ENCODE peak calls at places on chromosomes 7 and 10, in eight cellular contexts. One of them, this sample, is unnamed.

GRCh38 chr7:131621652-131622051 is 65.2 kb upstream of the PODXL start:
- DNase-seq in CD8-positive, alpha-beta memory T cell: no peak
- DNase-seq in GM19239: no peak
- DNase-seq in left ventricle myocardium inferior: no peak
- DNase-seq in stimulated activated CD4-positive, alpha-beta T cell treated with anti-CD3 and anti-CD28 coated beads, Interleukin-4, amount 100 ng/mL, for 4 hours: no peak
- DNase-seq in fibroblast of the conjunctiva: no peak
- DNase-seq in upper lobe of right lung: no peak
- DNase-seq in SK-N-MC: no peak
- DNase-seq in this sample: no peak

GRCh38 chr7:27434729-27435400 is 192.3 kb downstream of the EVX1 start:
- DNase-seq in CD8-positive, alpha-beta memory T cell: no peak
- DNase-seq in left ventricle myocardium inferior: no peak
- DNase-seq in upper lobe of right lung: no peak
- DNase-seq in stimulated activated CD4-positive, alpha-beta T cell treated with anti-CD3 and anti-CD28 coated beads, Interleukin-4, amount 100 ng/mL, for 4 hours: no peak
- DNase-seq in GM19239: no peak
- DNase-seq in SK-N-MC: no peak
- DNase-seq in fibroblast of the conjunctiva: no peak
- DNase-seq in this sample: no peak

GRCh38 chr7:98222533-98223195 is 11.4 kb downstream of the BHLHA15 start:
- DNase-seq in left ventricle myocardium inferior: peak; percentile 9
- DNase-seq in upper lobe of right lung: peak; percentile 63
- DNase-seq in fibroblast of the conjunctiva: no peak
- DNase-seq in stimulated activated CD4-positive, alpha-beta T cell treated with anti-CD3 and anti-CD28 coated beads, Interleukin-4, amount 100 ng/mL, for 4 hours: no peak
- DNase-seq in SK-N-MC: no peak
- DNase-seq in CD8-positive, alpha-beta memory T cell: no peak
- DNase-seq in GM19239: no peak
- DNase-seq in this sample: no peak

GRCh38 chr10:102646610-102647432 is 2.5 kb downstream of the TRIM8 start:
- DNase-seq in left ventricle myocardium inferior: no peak
- DNase-seq in CD8-positive, alpha-beta memory T cell: peak; percentile 33
- DNase-seq in fibroblast of the conjunctiva: peak; percentile 43
- DNase-seq in SK-N-MC: no peak
- DNase-seq in GM19239: no peak
- DNase-seq in stimulated activated CD4-positive, alpha-beta T cell treated with anti-CD3 and anti-CD28 coated beads, Interleukin-4, amount 100 ng/mL, for 4 hours: peak; percentile 26
- DNase-seq in upper lobe of right lung: peak; percentile 85
- DNase-seq in this sample: peak; percentile 48

GRCh38 chr7:91020611-91021385 is 243.4 kb upstream of the FZD1 start:
- DNase-seq in stimulated activated CD4-positive, alpha-beta T cell treated with anti-CD3 and anti-CD28 coated beads, Interleukin-4, amount 100 ng/mL, for 4 hours: no peak
- DNase-seq in SK-N-MC: no peak
- DNase-seq in fibroblast of the conjunctiva: no peak
- DNase-seq in GM19239: no peak
- DNase-seq in CD8-positive, alpha-beta memory T cell: no peak
- DNase-seq in upper lobe of right lung: no peak
- DNase-seq in left ventricle myocardium inferior: no peak
- DNase-seq in this sample: no peak

GRCh38 chr7:12456506-12456905 is 52.8 kb upstream of the VWDE start:
- DNase-seq in upper lobe of right lung: no peak
- DNase-seq in SK-N-MC: no peak
- DNase-seq in GM19239: no peak
- DNase-seq in fibroblast of the conjunctiva: no peak
- DNase-seq in CD8-positive, alpha-beta memory T cell: no peak
- DNase-seq in stimulated activated CD4-positive, alpha-beta T cell treated with anti-CD3 and anti-CD28 coated beads, Interleukin-4, amount 100 ng/mL, for 4 hours: no peak
- DNase-seq in left ventricle myocardium inferior: no peak
- DNase-seq in this sample: peak; percentile 71

GRCh38 chr7:145313601-145314000 is 477.7 kb upstream of the TPK1 start:
- DNase-seq in left ventricle myocardium inferior: no peak
- DNase-seq in stimulated activated CD4-positive, alpha-beta T cell treated with anti-CD3 and anti-CD28 coated beads, Interleukin-4, amount 100 ng/mL, for 4 hours: no peak
- DNase-seq in fibroblast of the conjunctiva: peak; percentile 31
- DNase-seq in SK-N-MC: no peak
- DNase-seq in GM19239: no peak
- DNase-seq in CD8-positive, alpha-beta memory T cell: no peak
- DNase-seq in upper lobe of right lung: no peak
- DNase-seq in this sample: no peak

GRCh38 chr7:139046143-139046542 is 10.3 kb upstream of the ZC3HAV1L start:
- DNase-seq in GM19239: no peak
- DNase-seq in fibroblast of the conjunctiva: no peak
- DNase-seq in left ventricle myocardium inferior: no peak
- DNase-seq in upper lobe of right lung: no peak
- DNase-seq in SK-N-MC: no peak
- DNase-seq in CD8-positive, alpha-beta memory T cell: no peak
- DNase-seq in stimulated activated CD4-positive, alpha-beta T cell treated with anti-CD3 and anti-CD28 coated beads, Interleukin-4, amount 100 ng/mL, for 4 hours: no peak
- DNase-seq in this sample: peak; percentile 17

GRCh38 chr7:116697152-116697551 is 25.2 kb downstream of the MET start:
- DNase-seq in fibroblast of the conjunctiva: no peak
- DNase-seq in CD8-positive, alpha-beta memory T cell: no peak
- DNase-seq in left ventricle myocardium inferior: no peak
- DNase-seq in upper lobe of right lung: no peak
- DNase-seq in GM19239: no peak
- DNase-seq in SK-N-MC: no peak
- DNase-seq in stimulated activated CD4-positive, alpha-beta T cell treated with anti-CD3 and anti-CD28 coated beads, Interleukin-4, amount 100 ng/mL, for 4 hours: no peak
- DNase-seq in this sample: no peak

GRCh38 chr10:113221756-113222168 is 271.7 kb downstream of the TCF7L2 start:
- DNase-seq in fibroblast of the conjunctiva: no peak
- DNase-seq in stimulated activated CD4-positive, alpha-beta T cell treated with anti-CD3 and anti-CD28 coated beads, Interleukin-4, amount 100 ng/mL, for 4 hours: no peak
- DNase-seq in SK-N-MC: no peak
- DNase-seq in CD8-positive, alpha-beta memory T cell: no peak
- DNase-seq in left ventricle myocardium inferior: no peak
- DNase-seq in upper lobe of right lung: no peak
- DNase-seq in GM19239: no peak
- DNase-seq in this sample: peak; percentile 83

GRCh38 chr10:102644066-102644645 is at the start of gene TRIM8:
- DNase-seq in CD8-positive, alpha-beta memory T cell: peak; percentile 65
- DNase-seq in SK-N-MC: no peak
- DNase-seq in left ventricle myocardium inferior: peak; percentile 53
- DNase-seq in fibroblast of the conjunctiva: no peak
- DNase-seq in upper lobe of right lung: peak; percentile 82
- DNase-seq in stimulated activated CD4-positive, alpha-beta T cell treated with anti-CD3 and anti-CD28 coated beads, Interleukin-4, amount 100 ng/mL, for 4 hours: peak; percentile 63
- DNase-seq in GM19239: no peak
- DNase-seq in this sample: peak; percentile 80

GRCh38 chr10:97494863-97495506 is 3.2 kb downstream of the MMS19 start:
- DNase-seq in upper lobe of right lung: no peak
- DNase-seq in stimulated activated CD4-positive, alpha-beta T cell treated with anti-CD3 and anti-CD28 coated beads, Interleukin-4, amount 100 ng/mL, for 4 hours: no peak
- DNase-seq in CD8-positive, alpha-beta memory T cell: no peak
- DNase-seq in GM19239: no peak
- DNase-seq in fibroblast of the conjunctiva: no peak
- DNase-seq in SK-N-MC: no peak
- DNase-seq in left ventricle myocardium inferior: no peak
- DNase-seq in this sample: peak; percentile 21

GRCh38 chr7:36820527-36821170 is 96.4 kb upstream of the AOAH start:
- DNase-seq in left ventricle myocardium inferior: no peak
- DNase-seq in GM19239: no peak
- DNase-seq in SK-N-MC: no peak
- DNase-seq in stimulated activated CD4-positive, alpha-beta T cell treated with anti-CD3 and anti-CD28 coated beads, Interleukin-4, amount 100 ng/mL, for 4 hours: no peak
- DNase-seq in upper lobe of right lung: no peak
- DNase-seq in CD8-positive, alpha-beta memory T cell: no peak
- DNase-seq in fibroblast of the conjunctiva: no peak
- DNase-seq in this sample: no peak

GRCh38 chr7:36072620-36073019 is 80.4 kb upstream of the EEPD1 start:
- DNase-seq in left ventricle myocardium inferior: no peak
- DNase-seq in fibroblast of the conjunctiva: no peak
- DNase-seq in GM19239: no peak
- DNase-seq in CD8-positive, alpha-beta memory T cell: no peak
- DNase-seq in SK-N-MC: no peak
- DNase-seq in stimulated activated CD4-positive, alpha-beta T cell treated with anti-CD3 and anti-CD28 coated beads, Interleukin-4, amount 100 ng/mL, for 4 hours: no peak
- DNase-seq in upper lobe of right lung: no peak
- DNase-seq in this sample: no peak

GRCh38 chr7:82859106-82859850 is 303.4 kb downstream of the PCLO start:
- DNase-seq in left ventricle myocardium inferior: no peak
- DNase-seq in upper lobe of right lung: no peak
- DNase-seq in stimulated activated CD4-positive, alpha-beta T cell treated with anti-CD3 and anti-CD28 coated beads, Interleukin-4, amount 100 ng/mL, for 4 hours: no peak
- DNase-seq in GM19239: no peak
- DNase-seq in fibroblast of the conjunctiva: no peak
- DNase-seq in CD8-positive, alpha-beta memory T cell: no peak
- DNase-seq in SK-N-MC: no peak
- DNase-seq in this sample: peak; percentile 3

GRCh38 chr10:124306520-124306919 is 112.2 kb downstream of the OAT start:
- DNase-seq in stimulated activated CD4-positive, alpha-beta T cell treated with anti-CD3 and anti-CD28 coated beads, Interleukin-4, amount 100 ng/mL, for 4 hours: no peak
- DNase-seq in CD8-positive, alpha-beta memory T cell: no peak
- DNase-seq in GM19239: no peak
- DNase-seq in fibroblast of the conjunctiva: no peak
- DNase-seq in upper lobe of right lung: no peak
- DNase-seq in SK-N-MC: no peak
- DNase-seq in left ventricle myocardium inferior: no peak
- DNase-seq in this sample: no peak

GRCh38 chr10:73159038-73159648 is 8.7 kb downstream of the ECD start:
- DNase-seq in fibroblast of the conjunctiva: peak; percentile 31
- DNase-seq in upper lobe of right lung: no peak
- DNase-seq in stimulated activated CD4-positive, alpha-beta T cell treated with anti-CD3 and anti-CD28 coated beads, Interleukin-4, amount 100 ng/mL, for 4 hours: peak; percentile 39
- DNase-seq in CD8-positive, alpha-beta memory T cell: peak; percentile 50
- DNase-seq in left ventricle myocardium inferior: no peak
- DNase-seq in GM19239: no peak
- DNase-seq in SK-N-MC: no peak
- DNase-seq in this sample: peak; percentile 68

GRCh38 chr7:112135815-112136706 is 70.1 kb downstream of the DOCK4 start:
- DNase-seq in CD8-positive, alpha-beta memory T cell: no peak
- DNase-seq in left ventricle myocardium inferior: no peak
- DNase-seq in upper lobe of right lung: no peak
- DNase-seq in SK-N-MC: no peak
- DNase-seq in fibroblast of the conjunctiva: no peak
- DNase-seq in stimulated activated CD4-positive, alpha-beta T cell treated with anti-CD3 and anti-CD28 coated beads, Interleukin-4, amount 100 ng/mL, for 4 hours: no peak
- DNase-seq in GM19239: no peak
- DNase-seq in this sample: no peak

GRCh38 chr7:10688544-10688943 is 285.1 kb upstream of the PHF14 start:
- DNase-seq in upper lobe of right lung: no peak
- DNase-seq in left ventricle myocardium inferior: no peak
- DNase-seq in CD8-positive, alpha-beta memory T cell: no peak
- DNase-seq in fibroblast of the conjunctiva: no peak
- DNase-seq in SK-N-MC: no peak
- DNase-seq in GM19239: no peak
- DNase-seq in stimulated activated CD4-positive, alpha-beta T cell treated with anti-CD3 and anti-CD28 coated beads, Interleukin-4, amount 100 ng/mL, for 4 hours: no peak
- DNase-seq in this sample: no peak

GRCh38 chr10:123150986-123151738 is 3.0 kb upstream of the BUB3 start:
- DNase-seq in GM19239: no peak
- DNase-seq in fibroblast of the conjunctiva: no peak
- DNase-seq in stimulated activated CD4-positive, alpha-beta T cell treated with anti-CD3 and anti-CD28 coated beads, Interleukin-4, amount 100 ng/mL, for 4 hours: no peak
- DNase-seq in upper lobe of right lung: peak; percentile 70
- DNase-seq in CD8-positive, alpha-beta memory T cell: no peak
- DNase-seq in SK-N-MC: no peak
- DNase-seq in left ventricle myocardium inferior: no peak
- DNase-seq in this sample: no peak

GRCh38 chr7:101848168-101848951 is 30.9 kb downstream of the CUX1 start:
- DNase-seq in left ventricle myocardium inferior: no peak
- DNase-seq in GM19239: no peak
- DNase-seq in SK-N-MC: no peak
- DNase-seq in upper lobe of right lung: no peak
- DNase-seq in stimulated activated CD4-positive, alpha-beta T cell treated with anti-CD3 and anti-CD28 coated beads, Interleukin-4, amount 100 ng/mL, for 4 hours: no peak
- DNase-seq in fibroblast of the conjunctiva: no peak
- DNase-seq in CD8-positive, alpha-beta memory T cell: no peak
- DNase-seq in this sample: no peak

GRCh38 chr7:5591547-5591899 is 167.9 kb upstream of the TNRC18 start:
- DNase-seq in left ventricle myocardium inferior: no peak
- DNase-seq in fibroblast of the conjunctiva: no peak
- DNase-seq in SK-N-MC: no peak
- DNase-seq in GM19239: no peak
- DNase-seq in upper lobe of right lung: no peak
- DNase-seq in CD8-positive, alpha-beta memory T cell: no peak
- DNase-seq in stimulated activated CD4-positive, alpha-beta T cell treated with anti-CD3 and anti-CD28 coated beads, Interleukin-4, amount 100 ng/mL, for 4 hours: no peak
- DNase-seq in this sample: no peak

This sample was measured in A673.